ENCODE peak calls at places on chromosomes 2 and 18, in six cellular contexts. V is PC-3, W is cardiac muscle cell, Z is mesenchymal stem cell, S is spleen, G is neural progenitor cell. P is an unnamed sample.

GRCh38 chr2:151071906-151072305 is 189.8 kb downstream of the RBM43 start:
- DNase-seq in G (no peak), S (no peak), Z (no peak), W (no peak), V (peak; percentile 43), P (no peak)

GRCh38 chr2:96163768-96164429 is 18.7 kb upstream of the DUSP2 start:
- DNase-seq in Z (no peak), V (no peak), S (peak; percentile 92), W (no peak), G (no peak), P (no peak)

GRCh38 chr2:133716166-133716565 is 147.9 kb upstream of the NCKAP5 start:
- DNase-seq in V (no peak), S (no peak), Z (no peak), G (no peak), W (no peak), P (no peak)

GRCh38 chr2:69353360-69353759 is 33.7 kb downstream of the GFPT1 start:
- DNase-seq in V (no peak), G (no peak), Z (peak; percentile 27), W (no peak), S (no peak), P (no peak)

GRCh38 chr2:242029422-242030225 is 160.1 kb downstream of the RTP5 start:
- DNase-seq in Z (no peak), W (no peak), V (no peak), S (peak; percentile 64), G (no peak), P (no peak)

GRCh38 chr2:220455389-220455788 is 828.0 kb downstream of the SLC4A3 start:
- DNase-seq in S (no peak), W (no peak), Z (no peak), G (no peak), V (no peak), P (no peak)

GRCh38 chr2:182103531-182103930 is 117.9 kb downstream of the PPP1R1C start:
- DNase-seq in S (no peak), V (no peak), Z (no peak), G (peak; percentile 51), W (no peak), P (no peak)

GRCh38 chr2:155203187-155203586 is 504.7 kb downstream of the KCNJ3 start:
- DNase-seq in G (peak; percentile 29), W (no peak), Z (no peak), V (no peak), S (no peak), P (no peak)

GRCh38 chr2:65213035-65213434 is 14.6 kb upstream of the ACTR2 start:
- DNase-seq in W (no peak), S (no peak), G (peak; percentile 3), V (no peak), Z (no peak), P (no peak)

GRCh38 chr2:10957396-10957795 is 45.7 kb downstream of the KCNF1 start:
- DNase-seq in G (no peak), S (no peak), Z (peak; percentile 12), W (no peak), V (no peak), P (no peak)

GRCh38 chr18:50128506-50129271 is 66.3 kb downstream of the MYO5B start:
- DNase-seq in G (peak; percentile 67), S (no peak), W (no peak), V (no peak), Z (no peak), P (no peak)

GRCh38 chr2:46554381-46554780 is 75.0 kb downstream of the TMEM247 start:
- DNase-seq in Z (no peak), G (no peak), V (no peak), W (no peak), S (no peak), P (no peak)
- H3K4me1 ChIP-seq in Z (no peaks in the 10 kb centered on the region), G (peaks cover 21% of the 10 kb centered on the region), V (no peaks in the 10 kb centered on the region), W (peaks cover 53% of the 10 kb centered on the region), S (peaks cover 93% of the 10 kb centered on the region), P (peaks cover 7% of the 10 kb centered on the region)

GRCh38 chr18:8854550-8854949 is 149.2 kb downstream of the MTCL1 start:
- DNase-seq in W (no peak), V (no peak), Z (peak; percentile 48), S (no peak), G (no peak), P (no peak)
- H3K27ac ChIP-seq in W (no peak overlapping the region), V (no peak overlapping the region), Z (no peak overlapping the region), S (no peak overlapping the region), G (no peak overlapping the region), P (no peak overlapping the region)

DNA sequence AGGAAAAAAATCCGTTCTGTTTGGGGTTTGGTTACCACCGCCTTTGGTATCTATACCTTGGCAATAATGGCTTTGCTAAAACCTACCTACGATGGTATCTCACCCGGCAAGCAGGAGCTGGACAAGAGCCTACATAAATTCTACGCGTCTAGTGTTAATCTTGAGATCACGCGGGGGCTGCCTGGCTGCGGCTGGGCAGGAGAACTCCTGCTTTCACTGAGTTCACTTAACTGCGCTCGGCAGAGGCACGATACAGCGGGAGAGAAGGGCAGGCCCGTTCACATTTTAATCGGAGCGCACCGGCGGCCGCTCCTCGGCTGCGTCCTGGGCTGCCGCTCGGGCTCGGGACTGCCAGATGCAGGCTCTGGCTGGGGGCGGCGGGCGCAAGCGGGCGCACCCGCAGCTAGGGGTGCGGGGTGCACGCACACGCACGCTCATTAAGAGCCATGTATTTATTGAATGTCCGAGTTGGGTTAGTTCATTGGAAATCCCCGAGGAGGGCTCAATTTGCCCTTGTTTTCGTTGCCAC is 1.7 kb upstream of the POU3F3 start:
- DNase-seq in Z (peak; percentile 7), V (no peak), G (peak; percentile 82), S (no peak), W (no peak), P (no peak)
- H3K4me3 ChIP-seq in Z (peak overlapping the region; percentile 61), V (peak overlapping the region; percentile 57), G (peak overlapping the region; percentile 84), S (peak overlapping the region; percentile 43), W (peak overlapping the region; percentile 17), P (peak overlapping the region; percentile 24)

DNA sequence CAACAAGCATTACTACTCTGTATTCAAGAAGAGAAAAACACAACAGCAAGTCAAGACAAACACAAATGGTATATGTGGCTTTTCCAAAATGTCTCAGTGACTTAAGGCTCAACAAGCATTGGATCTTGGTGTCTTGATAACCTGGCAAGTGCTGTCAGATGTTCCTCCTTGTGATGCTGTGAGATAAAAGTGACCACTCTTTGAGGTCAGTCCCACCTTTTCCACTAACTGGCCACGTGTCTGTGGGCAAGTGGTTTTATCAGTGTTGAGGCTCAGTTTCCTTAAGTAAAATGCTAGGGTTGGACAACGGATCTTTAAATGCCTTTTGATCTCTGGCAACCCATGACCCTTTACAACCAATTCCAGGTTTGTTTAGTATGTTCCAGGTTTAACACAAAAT is 98.7 kb downstream of the BCL2 start:
- DNase-seq in S (no peak), V (no peak), G (no peak), W (no peak), Z (no peak), P (no peak)
- H3K4me1 ChIP-seq in S (peaks cover 36% of the 10 kb centered on the region), V (no peaks in the 10 kb centered on the region), G (no peaks in the 10 kb centered on the region), W (no peaks in the 10 kb centered on the region), Z (peaks cover 1% of the 10 kb centered on the region), P (no peaks in the 10 kb centered on the region)

DNA sequence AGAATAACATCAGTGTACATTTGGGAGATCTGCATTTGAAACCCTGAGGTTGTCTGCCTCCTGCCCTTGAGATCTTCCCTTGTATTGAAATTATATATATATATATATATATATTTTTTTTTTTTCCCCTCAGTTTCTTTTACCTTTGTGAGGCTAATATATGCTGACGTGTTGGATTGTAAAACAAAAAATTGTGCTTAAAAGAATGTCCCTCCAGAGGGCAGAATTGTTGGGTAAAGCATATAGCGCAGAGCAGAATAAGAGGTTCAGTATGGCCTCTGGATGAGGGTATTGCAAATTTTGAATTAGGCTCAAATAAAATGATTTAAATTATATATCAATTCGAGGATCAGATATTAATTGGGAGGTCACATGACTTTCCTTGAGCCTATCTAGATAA is 12.4 kb downstream of the NABP1 start:
- DNase-seq in W (no peak), S (no peak), V (peak; percentile 37), G (no peak), Z (no peak), P (no peak)
- H3K27ac ChIP-seq in W (no peak overlapping the region), S (peak overlapping the region; percentile 52), V (peak overlapping the region; percentile 26), G (no peak overlapping the region), Z (peak overlapping the region; percentile 45), P (no peak overlapping the region)